ENCODE peak calls at places on chromosomes 4 and X, in seven cellular contexts. E is HCT116, W is HepG2, Z is GM12878, G is K562, C is H1, Y is Panc1. D is an unnamed sample.

GRCh38 chrX:101764538-101764937 is 104.9 kb upstream of the ARMCX2 start:
- DNase-seq in Y (no peak), E (no peak), W (no peak), G (no peak), C (no peak), Z (no peak), D (no peak)

GRCh38 chr4:5222951-5223350 is 171.7 kb downstream of the STK32B start:
- DNase-seq in E (no peak), C (no peak), G (no peak), Y (no peak), W (no peak), Z (no peak), D (no peak)

GRCh38 chr4:54226399-54227260 is 2.5 kb upstream of the PDGFRA start:
- DNase-seq in C (no peak), G (no peak), Y (no peak), W (no peak), Z (no peak), E (no peak), D (no peak)

GRCh38 chr4:189823611-189824010 is 117.1 kb upstream of the FRG1 start:
- DNase-seq in G (no peak), E (no peak), W (no peak), Y (no peak), C (no peak), Z (no peak), D (no peak)

GRCh38 chrX:15785176-15785735 is 5.0 kb upstream of the ZRSR2 start:
- DNase-seq in W (peak), Y (no peak), E (no peak), G (no peak), Z (no peak), C (no peak), D (no peak)

GRCh38 chr4:537436-538264 is 38.4 kb downstream of the TMEM271 start:
- DNase-seq in E (no peak), G (no peak), Y (no peak), C (no peak), W (no peak), Z (no peak), D (no peak)

GRCh38 chr4:6999172-7000086 is 43.7 kb upstream of the TADA2B start:
- DNase-seq in Z (no peak), W (no peak), E (peak), Y (no peak), G (peak), C (no peak), D (no peak)

GRCh38 chr4:66604192-66604591 is 933.9 kb upstream of the EPHA5 start:
- DNase-seq in E (no peak), C (no peak), Z (no peak), Y (no peak), G (no peak), W (no peak), D (no peak)

GRCh38 chrX:9622128-9622527 is 143.5 kb downstream of the GPR143 start:
- DNase-seq in G (no peak), Y (no peak), W (no peak), Z (no peak), E (no peak), C (no peak), D (no peak)

GRCh38 chr4:130025701-130026100 is 929.7 kb downstream of the C4orf33 start:
- DNase-seq in Z (no peak), W (no peak), G (no peak), C (no peak), Y (no peak), E (no peak), D (no peak)

GRCh38 chr4:165838575-165838974 is 34.5 kb upstream of the TLL1 start:
- DNase-seq in G (no peak), Y (no peak), Z (no peak), E (no peak), C (no peak), W (no peak), D (no peak)

GRCh38 chr4:41814565-41814964 is 66.0 kb upstream of the PHOX2B start:
- DNase-seq in C (no peak), Y (no peak), Z (no peak), W (no peak), E (no peak), G (no peak), D (no peak)

GRCh38 chr4:40516651-40517050 is 113.0 kb downstream of the RBM47 start:
- DNase-seq in Z (no peak), Y (no peak), C (no peak), W (no peak), G (no peak), E (no peak), D (no peak)

GRCh38 chr4:176920694-176921093 is 128.0 kb upstream of the VEGFC start:
- DNase-seq in W (no peak), G (no peak), Y (peak), Z (no peak), C (no peak), E (no peak), D (no peak)

GRCh38 chr4:6180841-6181631 is 19.3 kb downstream of the JAKMIP1 start:
- DNase-seq in C (no peak), Z (peak), G (no peak), Y (no peak), E (no peak), W (no peak), D (no peak)

GRCh38 chr4:177455591-177455990 is 13.4 kb upstream of the AGA start:
- DNase-seq in Y (no peak), E (no peak), G (peak), W (no peak), Z (no peak), C (no peak), D (no peak)

GRCh38 chrX:40617566-40617965 is 5.7 kb upstream of the MPC1L start:
- DNase-seq in Y (no peak), W (peak), C (no peak), Z (no peak), G (no peak), E (no peak), D (no peak)

GRCh38 chr4:94399277-94399676 is 52.5 kb upstream of the PDLIM5 start:
- DNase-seq in C (no peak), Y (no peak), G (no peak), W (no peak), E (no peak), Z (no peak), D (no peak)

GRCh38 chr4:120348521-120348920 is 281.9 kb upstream of the MAD2L1 start:
- DNase-seq in Y (no peak), C (no peak), W (no peak), E (no peak), G (no peak), Z (no peak), D (no peak)

GRCh38 chrX:101417981-101418841 is 10.2 kb downstream of the HNRNPH2 start:
- DNase-seq in E (no peak), C (no peak), W (no peak), Y (no peak), G (no peak), Z (no peak), D (peak)

GRCh38 chrX:107025538-107025937 is 25.5 kb upstream of the MORC4 start:
- DNase-seq in Z (no peak), G (peak), Y (peak), E (peak), C (no peak), W (peak), D (peak)

GRCh38 chrX:6941041-6941440 is 206.5 kb upstream of the STS start:
- DNase-seq in C (no peak), G (no peak), Z (no peak), Y (no peak), W (no peak), E (no peak), D (no peak)

GRCh38 chr4:84418032-84418709 is 80.9 kb downstream of the NKX6-1 start:
- DNase-seq in E (no peak), Y (no peak), G (no peak), W (no peak), C (no peak), Z (no peak), D (no peak)

GRCh38 chrX:37921758-37922157 is 74.4 kb upstream of the DYNLT3 start:
- DNase-seq in Y (no peak), C (no peak), E (no peak), Z (no peak), G (no peak), W (no peak), D (no peak)

GRCh38 chrX:117743469-117744251 is 372.9 kb downstream of the KLHL13 start:
- DNase-seq in G (no peak), Y (no peak), E (no peak), C (no peak), Z (no peak), W (peak), D (peak)

GRCh38 chr4:22237155-22237751 is 278.6 kb downstream of the ADGRA3 start:
- DNase-seq in W (peak), G (peak), E (peak), C (peak), Y (no peak), Z (no peak), D (peak)

GRCh38 chrX:111262086-111262485 is 8.2 kb downstream of the CAPN6 start:
- DNase-seq in W (no peak), Z (no peak), G (no peak), C (no peak), Y (no peak), E (no peak), D (no peak)

GRCh38 chr4:100174985-100175383 is 15.3 kb downstream of the DDIT4L start:
- DNase-seq in C (no peak), Z (no peak), Y (no peak), G (no peak), W (no peak), E (no peak), D (no peak)

GRCh38 chr4:73844806-73845205 is 8.3 kb upstream of the PF4V1 start:
- DNase-seq in Z (no peak), C (no peak), Y (no peak), W (no peak), E (no peak), G (no peak), D (no peak)

GRCh38 chr4:185520119-185520518 is 15.2 kb downstream of the PDLIM3 start:
- DNase-seq in G (no peak), E (no peak), W (no peak), C (no peak), Z (no peak), Y (no peak), D (no peak)

GRCh38 chrX:37871626-37872302 is 24.4 kb upstream of the DYNLT3 start:
- DNase-seq in E (peak), Y (peak), C (no peak), Z (no peak), G (peak), W (no peak), D (no peak)

GRCh38 chr4:24042094-24042493 is 152.2 kb upstream of the PPARGC1A start:
- DNase-seq in W (no peak), C (no peak), Z (no peak), E (no peak), Y (no peak), G (no peak), D (no peak)

GRCh38 chr4:7537853-7538252 is 103.1 kb upstream of the PSAPL1 start:
- DNase-seq in C (no peak), Z (no peak), G (no peak), Y (no peak), W (no peak), E (no peak), D (no peak)

DNA sequence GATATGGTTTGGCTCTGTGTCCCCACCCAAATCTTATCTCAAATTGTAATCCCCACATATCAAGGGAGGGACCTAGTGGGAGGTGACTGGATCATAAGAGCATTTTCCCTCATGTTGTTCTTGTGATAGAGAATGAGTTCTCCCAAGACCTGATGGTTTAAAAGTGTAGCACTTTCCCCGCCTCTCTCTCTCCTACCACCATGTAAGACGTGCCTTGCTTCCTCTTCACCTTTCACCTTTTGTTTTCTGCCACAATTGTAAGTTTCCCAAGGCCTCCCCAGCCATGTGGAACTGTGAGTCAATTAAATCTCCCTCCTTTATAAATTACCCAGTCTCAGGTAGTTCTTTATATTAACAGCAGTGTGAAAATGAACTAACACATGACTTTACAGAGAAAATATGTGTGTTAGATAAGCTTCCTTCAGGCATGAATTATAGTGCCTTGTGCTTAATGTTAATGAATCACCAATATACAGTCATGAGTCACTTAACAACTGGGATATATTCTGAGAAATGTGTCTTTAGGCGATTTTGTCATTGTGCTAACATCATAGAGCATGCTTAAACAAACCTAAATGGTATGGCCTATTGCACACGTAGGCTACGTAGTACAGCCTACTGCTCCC is 37.9 kb downstream of the PDGFC start:
- DNase-seq in Y (no peak), E (peak), G (no peak), C (no peak), Z (no peak), W (peak), D (no peak)
- TF ChIP-seq SIN3A in Y (no peak), E (no peak), G (no peak), C (no peak), Z (no peak), W (no peak), D (no peak)

GRCh38 chrX:11066812-11067211 is 44.3 kb upstream of the HCCS start:
- DNase-seq in Z (no peak), C (no peak), G (no peak), W (no peak), Y (no peak), E (no peak), D (no peak)

GRCh38 chrX:11059923-11060322 is 51.2 kb upstream of the HCCS start:
- DNase-seq in G (no peak), Z (no peak), E (no peak), C (no peak), Y (no peak), W (no peak), D (no peak)

GRCh38 chrX:11064276-11064675 is 46.9 kb upstream of the HCCS start:
- DNase-seq in Z (no peak), E (no peak), G (no peak), Y (no peak), W (no peak), C (no peak), D (no peak)

DNA sequence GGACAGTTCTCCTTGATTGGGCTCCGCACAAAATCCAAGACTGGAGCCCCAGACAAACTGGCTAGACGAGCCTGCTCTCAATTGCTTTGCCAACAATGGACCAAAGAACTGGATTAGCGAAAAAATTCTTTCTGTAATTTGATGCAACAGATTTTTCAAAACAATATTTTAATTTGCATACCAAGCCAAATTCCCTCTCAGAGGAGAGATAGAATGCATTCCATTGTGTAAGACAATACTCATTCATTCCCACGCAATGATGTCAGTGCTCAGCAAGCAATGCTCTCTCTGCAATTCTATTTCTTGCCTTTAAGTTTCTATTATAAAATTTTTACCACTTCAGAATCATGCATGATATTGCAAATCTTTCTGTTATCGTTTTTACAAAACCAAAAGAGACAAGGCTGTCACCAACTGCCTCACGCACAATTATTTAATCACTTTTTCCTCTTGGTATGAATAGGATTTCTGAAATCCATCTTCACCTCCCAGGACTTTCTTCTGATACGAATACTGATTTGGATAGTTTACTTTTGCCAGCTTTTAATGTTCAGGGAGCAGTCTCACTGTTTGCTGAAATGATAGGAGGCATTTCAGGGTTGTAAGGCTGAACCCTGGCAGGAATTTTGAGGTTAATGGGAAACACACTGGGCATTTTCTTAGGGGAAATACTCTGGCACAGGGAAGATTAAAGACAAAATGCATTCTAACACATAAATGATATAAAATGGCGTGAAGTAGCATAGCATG is 46.1 kb upstream of the HCCS start:
- DNase-seq in Y (no peak), Z (no peak), W (no peak), E (no peak), C (no peak), G (no peak), D (no peak)
- TF ChIP-seq SIN3A in Y (no peak), Z (no peak), W (no peak), E (no peak), C (no peak), G (no peak), D (no peak)

DNA sequence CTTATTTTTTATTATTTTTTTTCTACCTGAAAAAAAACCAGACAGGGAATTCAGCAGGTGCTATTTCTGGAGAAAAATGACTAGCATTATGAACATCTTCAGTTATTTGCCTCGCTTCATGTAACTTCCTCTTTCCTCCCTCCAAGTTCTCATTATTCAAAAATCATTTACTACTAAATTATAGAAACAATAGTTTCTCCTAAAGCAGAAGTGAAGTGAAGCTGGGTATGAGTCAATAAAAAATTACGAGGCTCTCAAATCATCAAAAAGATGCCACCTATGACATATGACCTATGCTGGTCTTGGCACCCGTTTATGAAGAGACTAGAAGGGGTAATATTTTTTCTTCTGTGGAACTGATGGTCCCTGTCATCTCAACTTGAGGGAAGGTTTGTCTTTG is 145.0 kb upstream of the AADAT start:
- DNase-seq in Z (no peak), Y (no peak), G (no peak), C (no peak), E (no peak), W (no peak), D (no peak)
- TF ChIP-seq SIN3A in Z (no peak), Y (no peak), G (no peak), C (no peak), E (no peak), W (no peak), D (no peak)

DNA sequence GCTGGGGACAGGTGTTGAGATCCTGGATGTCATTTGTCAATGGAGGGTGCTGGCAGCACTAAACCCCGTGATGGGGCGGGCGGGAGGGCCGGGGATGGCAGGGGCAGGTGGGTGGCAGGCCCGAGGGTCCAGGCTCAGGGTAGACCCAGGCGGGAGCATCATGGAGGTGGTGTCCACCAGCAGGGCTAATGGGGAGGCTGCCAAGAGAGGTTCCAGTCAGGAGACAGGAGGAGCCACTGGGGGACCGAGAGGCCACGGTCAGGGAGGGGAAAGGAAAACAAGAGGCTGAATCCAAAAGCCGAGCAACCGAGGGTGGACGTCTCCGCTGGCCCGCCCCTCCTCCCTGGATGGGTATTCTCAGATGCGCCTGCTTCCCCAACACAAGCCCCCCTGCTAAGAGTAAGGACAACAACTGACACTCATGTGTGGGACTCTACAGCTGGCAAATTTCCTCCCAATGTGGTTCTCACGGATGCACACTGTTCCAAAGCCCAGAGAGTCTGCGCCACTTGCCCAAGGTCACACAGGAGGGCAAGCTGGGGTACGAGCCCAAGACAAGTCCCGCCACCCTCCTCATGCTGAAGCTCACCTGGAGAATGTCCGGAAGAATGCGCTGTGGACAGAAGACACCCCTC is 132.0 kb downstream of the CPZ start:
- DNase-seq in W (no peak), Z (no peak), G (no peak), Y (no peak), C (no peak), E (no peak), D (no peak)
- TF ChIP-seq SIN3A in W (no peak), Z (no peak), G (no peak), Y (no peak), C (no peak), E (no peak), D (no peak)

GRCh38 chr4:108255203-108255747 is 86.5 kb upstream of the LEF1 start:
- DNase-seq in W (no peak), C (no peak), G (no peak), Z (no peak), E (no peak), Y (no peak), D (peak)

DNA sequence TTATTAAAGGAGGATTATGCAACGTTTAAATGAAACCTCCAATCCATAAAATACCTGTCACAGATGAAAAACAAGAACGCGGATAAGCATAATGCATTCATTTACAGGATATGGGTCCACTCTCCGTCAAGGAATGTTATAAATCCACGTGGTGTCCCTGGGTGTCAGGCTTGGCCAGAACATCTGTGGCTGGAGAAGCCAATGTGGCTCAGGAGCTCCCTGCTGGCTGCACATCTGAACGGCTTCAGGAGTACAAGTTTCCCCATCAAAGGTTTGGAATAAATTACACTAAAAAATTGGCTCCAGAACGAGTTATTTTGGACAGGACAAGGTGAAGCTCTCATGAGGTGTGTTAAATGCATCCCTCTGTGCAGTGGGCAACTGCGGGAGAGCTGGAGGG is 87.8 kb upstream of the LEF1 start:
- DNase-seq in E (no peak), W (no peak), Z (no peak), G (no peak), Y (no peak), C (no peak), D (no peak)
- TF ChIP-seq SIN3A in E (no peak), W (no peak), Z (no peak), G (no peak), Y (no peak), C (no peak), D (no peak)

GRCh38 chr4:76585897-76586360 is 150.9 kb downstream of the SHROOM3 start:
- DNase-seq in G (no peak), Y (no peak), C (peak), Z (no peak), W (peak), E (peak), D (no peak)
- TF ChIP-seq SIN3A in G (no peak), Y (no peak), C (peak), Z (no peak), W (no peak), E (peak), D (no peak)

GRCh38 chr4:61442936-61443335 is 242.8 kb downstream of the ADGRL3 start:
- DNase-seq in G (no peak), C (no peak), Y (no peak), E (no peak), Z (no peak), W (no peak), D (no peak)
- TF ChIP-seq SIN3A in G (no peak), C (no peak), Y (no peak), E (no peak), Z (no peak), W (no peak), D (no peak)

DNA sequence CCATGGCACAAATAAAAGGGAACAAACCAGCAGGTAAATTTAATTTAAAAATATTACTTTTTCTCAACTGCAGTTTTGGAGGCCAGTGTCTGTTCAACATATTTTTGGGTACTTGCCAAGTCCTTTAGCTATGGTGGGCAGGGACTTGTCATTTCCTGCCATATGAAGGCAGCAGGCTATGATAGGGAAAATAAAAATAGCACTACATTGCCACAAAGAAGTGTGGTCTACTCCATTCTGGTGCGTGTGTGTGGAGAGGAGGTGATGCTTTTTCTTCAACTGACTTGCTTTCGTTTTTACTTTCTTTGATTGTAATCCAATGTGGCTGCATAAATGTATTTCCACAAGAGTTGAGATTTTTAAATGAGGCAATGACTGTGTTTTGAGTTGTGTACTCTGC is 17.2 kb downstream of the GPR174 start:
- DNase-seq in Y (no peak), C (no peak), Z (peak), G (no peak), W (no peak), E (no peak), D (no peak)
- TF ChIP-seq SIN3A in Y (no peak), C (no peak), Z (no peak), G (no peak), W (no peak), E (no peak), D (no peak)

D was measured in SK-N-SH.